ENCODE peak calls at places on chromosomes 4 and X, in ten cellular contexts. K, Y, U, S, Q, E, L, R, Z and G are unnamed samples.
A peak's percentile ranks its signal among the peaks of the same experiment; 100 is the strongest.

GRCh38 chr4:138562544-138562961 is 320.4 kb upstream of the SLC7A11 start:
- DNase-seq in K (no peak), Y (no peak), U (no peak), S (no peak), Q (no peak), E (no peak), L (peak; percentile 74), R (no peak), Z (no peak), G (no peak)

GRCh38 chrX:37000140-37000539 is 8.0 kb upstream of the FAM47C start:
- DNase-seq in K (no peak), Y (no peak), U (no peak), S (no peak), Q (no peak), E (no peak), L (no peak), R (no peak), Z (no peak), G (no peak)

GRCh38 chr4:62408467-62408866 is 1208.3 kb downstream of the ADGRL3 start:
- DNase-seq in K (no peak), Y (no peak), U (no peak), S (no peak), Q (no peak), E (no peak), L (no peak), R (no peak), Z (no peak), G (no peak)

GRCh38 chr4:182555997-182556418 is 312.8 kb downstream of the TENM3 start:
- DNase-seq in K (peak; percentile 18), Y (no peak), U (no peak), S (no peak), Q (no peak), E (no peak), L (peak; percentile 78), R (no peak), Z (no peak), G (no peak)

GRCh38 chr4:178202422-178202821 is 760.2 kb upstream of the AGA start:
- DNase-seq in K (no peak), Y (no peak), U (no peak), S (no peak), Q (no peak), E (no peak), L (no peak), R (no peak), Z (no peak), G (no peak)

GRCh38 chr4:152258391-152258790 is 277.5 kb downstream of the FBXW7 start:
- DNase-seq in K (no peak), Y (no peak), U (no peak), S (no peak), Q (no peak), E (no peak), L (no peak), R (no peak), Z (no peak), G (no peak)

GRCh38 chrX:141952603-141953002 is 48.9 kb downstream of the MAGEC1 start:
- DNase-seq in K (no peak), Y (no peak), U (no peak), S (no peak), Q (no peak), E (no peak), L (no peak), R (no peak), Z (no peak), G (no peak)

GRCh38 chr4:140755811-140756291 is 334 bp downstream of the TBC1D9 start:
- DNase-seq in K (peak; percentile 36), Y (peak; percentile 54), U (peak; percentile 31), S (no peak), Q (peak; percentile 52), E (no peak), L (peak; percentile 59), R (no peak), Z (peak; percentile 75), G (no peak)

GRCh38 chrX:136205882-136206281 is 45.3 kb downstream of the MAP7D3 start:
- DNase-seq in K (no peak), Y (no peak), U (no peak), S (no peak), Q (no peak), E (no peak), L (no peak), R (no peak), Z (no peak), G (no peak)

GRCh38 chr4:118751634-118752293 is 66.6 kb downstream of the METTL14 start:
- DNase-seq in K (no peak), Y (no peak), U (no peak), S (no peak), Q (no peak), E (no peak), L (peak; percentile 80), R (no peak), Z (no peak), G (no peak)

GRCh38 chr4:93334003-93334402 is 494.6 kb upstream of the ATOH1 start:
- DNase-seq in K (no peak), Y (no peak), U (no peak), S (no peak), Q (no peak), E (no peak), L (no peak), R (no peak), Z (no peak), G (no peak)

GRCh38 chr4:19803406-19803805 is 448.3 kb upstream of the SLIT2 start:
- DNase-seq in K (no peak), Y (no peak), U (no peak), S (no peak), Q (peak; percentile 26), E (no peak), L (peak; percentile 12), R (no peak), Z (no peak), G (no peak)

GRCh38 chrX:123959281-123960063 is 2.0 kb upstream of the STAG2 start:
- DNase-seq in K (peak; percentile 67), Y (peak; percentile 65), U (no peak), S (no peak), Q (no peak), E (peak; percentile 66), L (peak; percentile 35), R (peak; percentile 31), Z (peak; percentile 83), G (peak; percentile 29)

GRCh38 chr4:185134176-185134869 is 8.7 kb upstream of the SLC25A4 start:
- DNase-seq in K (no peak), Y (no peak), U (peak; percentile 54), S (peak; percentile 48), Q (no peak), E (peak; percentile 67), L (peak; percentile 63), R (no peak), Z (no peak), G (no peak)

GRCh38 chrX:77937291-77937690 is 26.8 kb downstream of the ATP7A start:
- DNase-seq in K (no peak), Y (no peak), U (no peak), S (no peak), Q (no peak), E (no peak), L (peak; percentile 50), R (no peak), Z (no peak), G (no peak)

GRCh38 chr4:80308466-80308822 is 27.1 kb upstream of the CFAP299 start:
- DNase-seq in K (no peak), Y (no peak), U (no peak), S (no peak), Q (no peak), E (no peak), L (no peak), R (no peak), Z (no peak), G (no peak)

GRCh38 chrX:28595346-28595745 is 8.1 kb downstream of the IL1RAPL1 start:
- DNase-seq in K (no peak), Y (no peak), U (no peak), S (no peak), Q (no peak), E (no peak), L (no peak), R (no peak), Z (no peak), G (no peak)

GRCh38 chr4:52751349-52751911 is at the start of gene ERVMER34-1:
- DNase-seq in K (peak; percentile 18), Y (peak; percentile 57), U (peak; percentile 9), S (no peak), Q (peak; percentile 27), E (peak; percentile 13), L (peak; percentile 28), R (no peak), Z (peak; percentile 74), G (no peak)

GRCh38 chr4:126539771-126540170 is 1093.0 kb upstream of the INTU start:
- DNase-seq in K (no peak), Y (no peak), U (no peak), S (no peak), Q (no peak), E (no peak), L (no peak), R (no peak), Z (no peak), G (no peak)

GRCh38 chrX:3451566-3451965 is 105.1 kb upstream of the MXRA5 start:
- DNase-seq in K (no peak), Y (no peak), U (no peak), S (no peak), Q (no peak), E (no peak), L (no peak), R (no peak), Z (no peak), G (no peak)

GRCh38 chrX:97306771-97307470 is 423.2 kb downstream of the RPA4 start:
- DNase-seq in K (no peak), Y (no peak), U (no peak), S (no peak), Q (no peak), E (no peak), L (no peak), R (no peak), Z (no peak), G (no peak)

GRCh38 chrX:119638725-119639471 is 32.7 kb upstream of the NKRF start:
- DNase-seq in K (no peak), Y (no peak), U (no peak), S (no peak), Q (no peak), E (no peak), L (no peak), R (no peak), Z (no peak), G (no peak)

GRCh38 chrX:10049246-10049645 is 82.1 kb downstream of the CLDN34 start:
- DNase-seq in K (no peak), Y (no peak), U (no peak), S (no peak), Q (no peak), E (no peak), L (no peak), R (no peak), Z (no peak), G (no peak)

GRCh38 chr4:6463311-6464289 is 8.8 kb downstream of the PPP2R2C start:
- DNase-seq in K (no peak), Y (peak; percentile 23), U (no peak), S (no peak), Q (no peak), E (no peak), L (no peak), R (no peak), Z (no peak), G (no peak)

GRCh38 chr4:123446791-123447474 is 50.3 kb downstream of the SPRY1 start:
- DNase-seq in K (no peak), Y (no peak), U (no peak), S (peak; percentile 14), Q (no peak), E (no peak), L (no peak), R (peak; percentile 7), Z (no peak), G (no peak)